ENCODE peak calls at places on chromosome 9, in ten cellular contexts. L is fibroblast of villous mesenchyme; F is stimulated activated CD4-positive, alpha-beta T cell treated with anti-CD3 and anti-CD28 coated beads, Interleukin-2, amount 100 ng/mL, for 24 hours; T is GM03348; Q is AG04449; Z is pancreas; O is uterus; D is GM23248; R is stimulated activated CD8-positive, alpha-beta memory T cell treated with anti-CD3 and anti-CD28 coated beads, Interleukin-4, amount 100 ng/mL, for 1 hour; J is amygdala. M is an unnamed sample.

GRCh38 chr9:109192732-109193361 is 25.8 kb upstream of the FRRS1L start:
- DNase-seq in L (no peak), F (no peak), T (no peak), Q (no peak), Z (peak; percentile 59), O (no peak), D (peak; percentile 34), R (no peak), J (no peak), M (no peak)

GRCh38 chr9:75185585-75186170 is 97.4 kb downstream of the OSTF1 start:
- DNase-seq in L (peak; percentile 19), F (peak; percentile 56), T (peak; percentile 20), Q (no peak), Z (peak; percentile 29), O (no peak), D (peak; percentile 52), R (peak; percentile 10), J (no peak), M (peak; percentile 14)

GRCh38 chr9:127847155-127847463 is 7.3 kb downstream of the ENG start:
- DNase-seq in L (peak; percentile 82), F (no peak), T (no peak), Q (no peak), Z (no peak), O (no peak), D (peak; percentile 59), R (no peak), J (no peak), M (no peak)

GRCh38 chr9:137295313-137296213 is 6.5 kb downstream of the NRARP start:
- DNase-seq in L (no peak), F (peak; percentile 58), T (peak; percentile 91), Q (no peak), Z (peak; percentile 36), O (no peak), D (peak; percentile 65), R (no peak), J (no peak), M (peak; percentile 43)

GRCh38 chr9:19102181-19102630 is 498 bp downstream of the HAUS6 start:
- DNase-seq in L (no peak), F (peak; percentile 55), T (peak; percentile 51), Q (no peak), Z (no peak), O (peak; percentile 46), D (peak; percentile 62), R (no peak), J (no peak), M (no peak)

GRCh38 chr9:128162215-128163026 is 2.4 kb downstream of the BBLN start:
- DNase-seq in L (no peak), F (no peak), T (peak; percentile 60), Q (no peak), Z (peak; percentile 66), O (peak; percentile 43), D (peak; percentile 71), R (no peak), J (no peak), M (no peak)

GRCh38 chr9:130946778-130947617 is 8.0 kb upstream of the FIBCD1 start:
- DNase-seq in L (peak; percentile 51), F (no peak), T (no peak), Q (no peak), Z (no peak), O (no peak), D (peak; percentile 59), R (no peak), J (no peak), M (no peak)

GRCh38 chr9:99819123-99819483 is 2.6 kb upstream of the NR4A3 start:
- DNase-seq in L (no peak), F (no peak), T (no peak), Q (no peak), Z (no peak), O (no peak), D (no peak), R (no peak), J (no peak), M (no peak)

GRCh38 chr9:127395491-127396252 is 1.3 kb upstream of the SLC2A8 start:
- DNase-seq in L (peak; percentile 21), F (no peak), T (no peak), Q (no peak), Z (no peak), O (no peak), D (no peak), R (no peak), J (no peak), M (no peak)

GRCh38 chr9:91843623-91844111 is 106.4 kb downstream of the ROR2 start:
- DNase-seq in L (peak; percentile 38), F (no peak), T (peak; percentile 82), Q (no peak), Z (no peak), O (peak; percentile 63), D (peak; percentile 65), R (no peak), J (no peak), M (no peak)

GRCh38 chr9:95268681-95269080 is 48.8 kb downstream of the FANCC start:
- DNase-seq in L (peak; percentile 50), F (no peak), T (peak; percentile 16), Q (no peak), Z (peak; percentile 73), O (no peak), D (peak; percentile 27), R (no peak), J (no peak), M (no peak)

GRCh38 chr9:136927343-136928261 is 16.9 kb downstream of the FBXW5 start:
- DNase-seq in L (peak; percentile 58), F (no peak), T (no peak), Q (no peak), Z (no peak), O (no peak), D (no peak), R (no peak), J (no peak), M (no peak)

GRCh38 chr9:129307227-129307970 is 129.3 kb upstream of the IER5L start:
- DNase-seq in L (no peak), F (peak; percentile 15), T (no peak), Q (no peak), Z (peak; percentile 8), O (no peak), D (peak; percentile 27), R (no peak), J (no peak), M (no peak)

GRCh38 chr9:19371942-19372341 is 8.1 kb downstream of the RPS6 start:
- DNase-seq in L (no peak), F (no peak), T (no peak), Q (no peak), Z (no peak), O (no peak), D (peak; percentile 28), R (no peak), J (no peak), M (no peak)

GRCh38 chr9:137482094-137482781 is 23.1 kb upstream of the NSMF start:
- DNase-seq in L (peak; percentile 88), F (no peak), T (no peak), Q (no peak), Z (peak; percentile 44), O (peak; percentile 65), D (peak; percentile 74), R (no peak), J (no peak), M (no peak)

GRCh38 chr9:21813575-21814473 is 11.4 kb downstream of the MTAP start:
- DNase-seq in L (peak; percentile 91), F (peak; percentile 58), T (peak; percentile 61), Q (no peak), Z (peak; percentile 61), O (peak; percentile 30), D (peak; percentile 87), R (peak; percentile 34), J (peak; percentile 18), M (peak; percentile 38)

GRCh38 chr9:77926314-77926959 is 105.2 kb downstream of the GNAQ start:
- DNase-seq in L (peak; percentile 81), F (no peak), T (peak; percentile 56), Q (no peak), Z (no peak), O (no peak), D (peak; percentile 82), R (no peak), J (no peak), M (no peak)

GRCh38 chr9:84669293-84670105 is at the start of gene NTRK2:
- DNase-seq in L (no peak), F (no peak), T (peak; percentile 29), Q (no peak), Z (peak; percentile 15), O (no peak), D (peak; percentile 62), R (no peak), J (peak; percentile 44), M (no peak)

GRCh38 chr9:6007770-6008168 is 7.7 kb downstream of the RANBP6 start:
- DNase-seq in L (peak; percentile 67), F (peak; percentile 81), T (peak; percentile 86), Q (no peak), Z (peak; percentile 87), O (peak; percentile 82), D (peak; percentile 83), R (peak; percentile 63), J (no peak), M (peak; percentile 72)

GRCh38 chr9:118318770-118319443 is 614.7 kb downstream of the TLR4 start:
- DNase-seq in L (no peak), F (no peak), T (no peak), Q (no peak), Z (peak; percentile 16), O (no peak), D (no peak), R (no peak), J (no peak), M (no peak)

GRCh38 chr9:112341741-112342140 is 8.3 kb upstream of the PTBP3 start:
- DNase-seq in L (no peak), F (no peak), T (peak; percentile 41), Q (peak; percentile 28), Z (no peak), O (no peak), D (peak; percentile 55), R (no peak), J (no peak), M (no peak)

GRCh38 chr9:32431940-32432555 is 47.6 kb downstream of the ACO1 start:
- DNase-seq in L (peak; percentile 66), F (peak; percentile 53), T (peak; percentile 60), Q (no peak), Z (peak; percentile 31), O (peak; percentile 31), D (peak; percentile 60), R (peak; percentile 3), J (no peak), M (no peak)

GRCh38 chr9:21801683-21802417 is 586 bp upstream of the MTAP start:
- DNase-seq in L (peak; percentile 88), F (peak; percentile 35), T (peak; percentile 84), Q (no peak), Z (peak; percentile 68), O (peak; percentile 80), D (peak; percentile 94), R (no peak), J (peak; percentile 36), M (no peak)

GRCh38 chr9:108333406-108334031 is 522.3 kb downstream of the ACTL7B start:
- DNase-seq in L (no peak), F (no peak), T (no peak), Q (no peak), Z (no peak), O (no peak), D (no peak), R (no peak), J (no peak), M (no peak)

GRCh38 chr9:124502711-124503702 is 4.2 kb downstream of the NR5A1 start:
- DNase-seq in L (no peak), F (no peak), T (no peak), Q (no peak), Z (no peak), O (no peak), D (peak; percentile 22), R (no peak), J (no peak), M (no peak)

GRCh38 chr9:97806721-97807120 is 46.3 kb upstream of the FOXE1 start:
- DNase-seq in L (no peak), F (no peak), T (no peak), Q (no peak), Z (no peak), O (no peak), D (no peak), R (no peak), J (no peak), M (no peak)

GRCh38 chr9:111598730-111599091 is 736 bp downstream of the PTGR1 start:
- DNase-seq in L (peak; percentile 80), F (peak; percentile 22), T (peak; percentile 46), Q (no peak), Z (peak; percentile 29), O (peak; percentile 60), D (peak; percentile 84), R (no peak), J (no peak), M (no peak)

GRCh38 chr9:72150172-72150571 is 932 bp downstream of the GDA start:
- DNase-seq in L (no peak), F (no peak), T (no peak), Q (no peak), Z (no peak), O (no peak), D (no peak), R (no peak), J (no peak), M (no peak)